ENCODE peak calls at places on chromosomes 11 and 22, in nine cellular contexts. U is MM.1S, A is skeletal muscle cell, W is AG09309, Z is retinal pigment epithelial cell, I is HFF-Myc, T is heart left ventricle, M is heart right ventricle, Y is hepatocyte. R is an unnamed sample.
A peak's percentile ranks its signal among the peaks of the same experiment; 100 is the strongest.

GRCh38 chr11:43942651-43943356 is 367 bp downstream of the C11orf96 start:
- DNase-seq in U (peak; percentile 43), A (no peak), W (no peak), Z (no peak), I (no peak), T (no peak), M (peak; percentile 28), Y (peak; percentile 33), R (no peak)

GRCh38 chr11:113862430-113862829 is 12.9 kb downstream of the USP28 start:
- DNase-seq in U (no peak), A (peak; percentile 31), W (no peak), Z (no peak), I (no peak), T (no peak), M (no peak), Y (no peak), R (no peak)

GRCh38 chr22:38861170-38861874 is 10.7 kb downstream of the CBX6 start:
- DNase-seq in U (no peak), A (no peak), W (no peak), Z (no peak), I (no peak), T (no peak), M (no peak), Y (no peak), R (no peak)

GRCh38 chr11:47355283-47356128 is 3.0 kb upstream of the MYBPC3 start:
- DNase-seq in U (no peak), A (peak; percentile 60), W (peak; percentile 44), Z (peak; percentile 52), I (peak; percentile 79), T (peak; percentile 94), M (peak; percentile 95), Y (peak; percentile 96), R (peak; percentile 98)

GRCh38 chr22:39188809-39189208 is 36.3 kb upstream of the CBX7 start:
- DNase-seq in U (no peak), A (no peak), W (no peak), Z (no peak), I (no peak), T (peak; percentile 5), M (no peak), Y (no peak), R (no peak)

GRCh38 chr11:130313383-130314183 is 1.1 kb downstream of the ZBTB44 start:
- DNase-seq in U (no peak), A (no peak), W (no peak), Z (no peak), I (no peak), T (no peak), M (no peak), Y (no peak), R (no peak)

GRCh38 chr11:46455816-46456215 is 64.2 kb upstream of the CHRM4 start:
- DNase-seq in U (no peak), A (no peak), W (no peak), Z (no peak), I (no peak), T (no peak), M (no peak), Y (no peak), R (no peak)

GRCh38 chr11:75733346-75734107 is 15.9 kb downstream of the MOGAT2 start:
- DNase-seq in U (no peak), A (peak; percentile 13), W (no peak), Z (no peak), I (no peak), T (peak; percentile 49), M (no peak), Y (peak; percentile 57), R (no peak)

GRCh38 chr11:111454561-111455192 is 57.5 kb downstream of the BTG4 start:
- DNase-seq in U (peak; percentile 34), A (peak; percentile 28), W (no peak), Z (no peak), I (no peak), T (no peak), M (peak; percentile 20), Y (peak; percentile 78), R (peak; percentile 62)

GRCh38 chr11:44680982-44681597 is 45.7 kb upstream of the TSPAN18 start:
- DNase-seq in U (peak; percentile 67), A (no peak), W (no peak), Z (no peak), I (no peak), T (no peak), M (no peak), Y (peak; percentile 33), R (no peak)

GRCh38 chr11:17827006-17827405 is 92.4 kb downstream of the KCNC1 start:
- DNase-seq in U (no peak), A (no peak), W (no peak), Z (no peak), I (no peak), T (no peak), M (no peak), Y (no peak), R (no peak)

GRCh38 chr22:20763630-20764029 is 10.3 kb upstream of the SERPIND1 start:
- DNase-seq in U (no peak), A (peak; percentile 30), W (no peak), Z (no peak), I (no peak), T (no peak), M (no peak), Y (no peak), R (no peak)

GRCh38 chr22:22800716-22801115 is 86.9 kb upstream of the IGLL5 start:
- DNase-seq in U (no peak), A (no peak), W (no peak), Z (no peak), I (no peak), T (no peak), M (no peak), Y (no peak), R (no peak)

GRCh38 chr11:75450826-75451783 is 18.1 kb upstream of the KLHL35 start:
- DNase-seq in U (no peak), A (no peak), W (no peak), Z (no peak), I (no peak), T (no peak), M (no peak), Y (no peak), R (peak; percentile 54)

GRCh38 chr11:13008625-13009475 is at the start of gene RASSF10:
- DNase-seq in U (peak; percentile 68), A (no peak), W (no peak), Z (no peak), I (no peak), T (peak; percentile 79), M (peak; percentile 81), Y (peak; percentile 88), R (peak; percentile 87)
- H3K4me3 ChIP-seq in U (peak within 1 kb of the TSS; percentile 37), A (peak within 1 kb of the TSS; percentile 25), W (no peak within 1 kb of the TSS), Z (peak within 1 kb of the TSS; percentile 45), I (no peak within 1 kb of the TSS), T (peak within 1 kb of the TSS; percentile 67), M (peak within 1 kb of the TSS; percentile 45), Y (peak within 1 kb of the TSS; percentile 63), R (peak within 1 kb of the TSS; percentile 66)

GRCh38 chr11:57233702-57234101 is 3.3 kb downstream of the APLNR start:
- DNase-seq in U (no peak), A (no peak), W (no peak), Z (no peak), I (no peak), T (no peak), M (no peak), Y (no peak), R (no peak)
- H3K4me3 ChIP-seq in U (no peak overlapping the region), A (no peak overlapping the region), W (no peak overlapping the region), Z (no peak overlapping the region), I (no peak overlapping the region), T (peak overlapping the region; percentile 74), M (peak overlapping the region; percentile 57), Y (no peak overlapping the region), R (no peak overlapping the region)

GRCh38 chr11:87263979-87264378 is 226.2 kb downstream of the TMEM135 start:
- DNase-seq in U (no peak), A (no peak), W (no peak), Z (no peak), I (no peak), T (no peak), M (no peak), Y (no peak), R (no peak)
- H3K4me3 ChIP-seq in U (no peak overlapping the region), A (no peak overlapping the region), W (no peak overlapping the region), Z (no peak overlapping the region), I (no peak overlapping the region), T (no peak overlapping the region), M (no peak overlapping the region), Y (no peak overlapping the region), R (no peak overlapping the region)

DNA sequence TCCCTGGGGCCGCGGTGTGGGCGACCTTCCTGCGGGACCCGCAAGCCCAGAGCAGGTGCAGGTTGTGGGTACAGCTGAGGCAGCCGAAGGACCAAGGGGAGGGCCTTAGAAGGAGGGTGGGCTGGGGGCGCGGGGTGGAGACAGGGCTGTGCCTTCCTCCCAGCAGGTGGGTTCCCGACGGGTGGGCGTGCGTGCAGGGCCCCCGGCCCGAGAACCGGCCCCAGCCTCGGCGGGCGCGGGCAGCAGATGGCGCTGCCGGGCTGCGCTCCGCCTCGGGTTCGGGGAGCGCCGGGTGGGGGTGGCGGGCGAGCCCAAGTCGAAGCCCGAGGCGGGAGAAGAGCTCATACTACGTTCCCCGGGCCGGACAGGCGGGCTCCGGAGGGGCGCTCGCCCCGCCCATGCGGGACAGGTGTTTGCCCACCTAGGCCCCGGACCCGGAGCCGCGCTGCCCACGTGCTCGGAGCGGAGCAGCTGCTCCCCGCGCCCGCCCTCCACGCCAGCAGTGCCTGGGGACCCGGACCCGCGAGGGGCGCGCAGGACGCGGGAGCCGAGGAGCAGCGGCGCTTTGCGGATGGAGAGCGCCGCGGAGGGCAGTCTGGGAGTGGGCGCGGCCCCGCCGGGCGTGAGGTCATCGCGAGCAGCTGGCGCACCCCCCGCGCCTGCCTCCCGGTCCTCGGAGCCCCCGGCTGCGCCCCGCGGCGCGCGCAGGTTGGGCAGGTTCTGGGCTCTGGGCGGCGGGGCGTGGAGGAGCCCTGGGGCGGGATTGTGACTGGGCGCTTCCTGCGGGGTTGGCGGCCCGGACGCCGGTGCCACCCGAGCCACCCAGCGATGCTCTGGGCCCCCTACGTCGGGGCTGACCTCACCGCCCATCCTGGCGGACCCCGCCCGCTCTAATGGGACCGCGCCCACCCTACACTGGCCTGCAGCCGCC is 25.3 kb downstream of the DUSP8 start:
- DNase-seq in U (peak; percentile 33), A (no peak), W (no peak), Z (no peak), I (no peak), T (peak; percentile 54), M (peak; percentile 40), Y (peak; percentile 86), R (peak; percentile 45)
- H3K4me3 ChIP-seq in U (peak overlapping the region; percentile 46), A (peak overlapping the region; percentile 31), W (no peak overlapping the region), Z (no peak overlapping the region), I (peak overlapping the region; percentile 19), T (peak overlapping the region; percentile 63), M (peak overlapping the region; percentile 49), Y (peak overlapping the region; percentile 67), R (peak overlapping the region; percentile 38)

GRCh38 chr11:79422866-79423265 is 18.0 kb downstream of the TENM4 start:
- DNase-seq in U (no peak), A (no peak), W (no peak), Z (no peak), I (no peak), T (no peak), M (no peak), Y (no peak), R (no peak)
- H3K4me3 ChIP-seq in U (no peak overlapping the region), A (no peak overlapping the region), W (no peak overlapping the region), Z (no peak overlapping the region), I (no peak overlapping the region), T (no peak overlapping the region), M (no peak overlapping the region), Y (no peak overlapping the region), R (no peak overlapping the region)

GRCh38 chr11:62709262-62710000 is 2.0 kb downstream of the GNG3 start:
- DNase-seq in U (peak; percentile 98), A (peak; percentile 86), W (peak; percentile 86), Z (peak; percentile 93), I (peak; percentile 95), T (peak; percentile 98), M (peak; percentile 99), Y (peak; percentile 99), R (peak; percentile 99)
- H3K4me3 ChIP-seq in U (peak overlapping the region; percentile 70), A (peak overlapping the region; percentile 54), W (peak overlapping the region; percentile 44), Z (peak overlapping the region; percentile 71), I (peak overlapping the region; percentile 46), T (peak overlapping the region; percentile 62), M (peak overlapping the region; percentile 70), Y (peak overlapping the region; percentile 34), R (peak overlapping the region; percentile 59)

R was measured in testis.